ENCODE peak calls at places on chromosomes 1 and 21, in seven cellular contexts. One of them, this sample, is unnamed.

GRCh38 chr21:30580132-30580531 is 10.1 kb downstream of the KRTAP22-2 start:
- DNase-seq in anterior cingulate cortex: no peak
- DNase-seq in HAP-1: no peak
- DNase-seq in HFFc6: no peak
- DNase-seq in osteocyte: no peak
- DNase-seq in central memory CD4-positive, alpha-beta T cell: no peak
- DNase-seq in activated CD4-positive, CD25-positive, alpha-beta regulatory T cell treated with anti-CD3 and anti-CD28 coated beads, Interleukin-2, amount 50 U/mL, for 72 hours: no peak
- DNase-seq in this sample: peak

GRCh38 chr1:110336300-110337039 is 2.7 kb upstream of the RBM15 start:
- DNase-seq in anterior cingulate cortex: no peak
- DNase-seq in HAP-1: no peak
- DNase-seq in HFFc6: peak
- DNase-seq in osteocyte: no peak
- DNase-seq in central memory CD4-positive, alpha-beta T cell: no peak
- DNase-seq in activated CD4-positive, CD25-positive, alpha-beta regulatory T cell treated with anti-CD3 and anti-CD28 coated beads, Interleukin-2, amount 50 U/mL, for 72 hours: no peak
- DNase-seq in this sample: peak

GRCh38 chr1:41490911-41491310 is 6.4 kb upstream of the EDN2 start:
- DNase-seq in anterior cingulate cortex: no peak
- DNase-seq in HAP-1: no peak
- DNase-seq in HFFc6: no peak
- DNase-seq in osteocyte: no peak
- DNase-seq in central memory CD4-positive, alpha-beta T cell: no peak
- DNase-seq in activated CD4-positive, CD25-positive, alpha-beta regulatory T cell treated with anti-CD3 and anti-CD28 coated beads, Interleukin-2, amount 50 U/mL, for 72 hours: no peak
- DNase-seq in this sample: no peak

GRCh38 chr1:53987880-53988279 is 30.1 kb downstream of the LDLRAD1 start:
- DNase-seq in anterior cingulate cortex: no peak
- DNase-seq in HAP-1: no peak
- DNase-seq in HFFc6: no peak
- DNase-seq in osteocyte: no peak
- DNase-seq in central memory CD4-positive, alpha-beta T cell: no peak
- DNase-seq in activated CD4-positive, CD25-positive, alpha-beta regulatory T cell treated with anti-CD3 and anti-CD28 coated beads, Interleukin-2, amount 50 U/mL, for 72 hours: no peak
- DNase-seq in this sample: no peak

GRCh38 chr1:153880962-153881361 is 41.8 kb downstream of the GATAD2B start:
- DNase-seq in anterior cingulate cortex: peak
- DNase-seq in HAP-1: peak
- DNase-seq in HFFc6: peak
- DNase-seq in osteocyte: peak
- DNase-seq in central memory CD4-positive, alpha-beta T cell: no peak
- DNase-seq in activated CD4-positive, CD25-positive, alpha-beta regulatory T cell treated with anti-CD3 and anti-CD28 coated beads, Interleukin-2, amount 50 U/mL, for 72 hours: no peak
- DNase-seq in this sample: peak

GRCh38 chr1:67664048-67664447 is 21.0 kb upstream of the GADD45A start:
- DNase-seq in anterior cingulate cortex: no peak
- DNase-seq in HAP-1: no peak
- DNase-seq in HFFc6: no peak
- DNase-seq in osteocyte: no peak
- DNase-seq in central memory CD4-positive, alpha-beta T cell: no peak
- DNase-seq in activated CD4-positive, CD25-positive, alpha-beta regulatory T cell treated with anti-CD3 and anti-CD28 coated beads, Interleukin-2, amount 50 U/mL, for 72 hours: no peak
- DNase-seq in this sample: peak

GRCh38 chr1:56574794-56575193 is 4.6 kb downstream of the PLPP3 start:
- DNase-seq in anterior cingulate cortex: no peak
- DNase-seq in HAP-1: no peak
- DNase-seq in HFFc6: no peak
- DNase-seq in osteocyte: no peak
- DNase-seq in central memory CD4-positive, alpha-beta T cell: no peak
- DNase-seq in activated CD4-positive, CD25-positive, alpha-beta regulatory T cell treated with anti-CD3 and anti-CD28 coated beads, Interleukin-2, amount 50 U/mL, for 72 hours: no peak
- DNase-seq in this sample: no peak

GRCh38 chr21:45954271-45954670 is 27.3 kb upstream of the COL6A1 start:
- DNase-seq in anterior cingulate cortex: no peak
- DNase-seq in HAP-1: no peak
- DNase-seq in HFFc6: peak
- DNase-seq in osteocyte: no peak
- DNase-seq in central memory CD4-positive, alpha-beta T cell: no peak
- DNase-seq in activated CD4-positive, CD25-positive, alpha-beta regulatory T cell treated with anti-CD3 and anti-CD28 coated beads, Interleukin-2, amount 50 U/mL, for 72 hours: no peak
- DNase-seq in this sample: no peak